ENCODE peak calls at places on chromosome 21, in eight cellular contexts. E, O, G, M, U, S, F and D are unnamed samples.
A peak's percentile ranks its signal among the peaks of the same experiment; 100 is the strongest.

GRCh38 chr21:19029816-19030215 is 626.2 kb upstream of the TMPRSS15 start:
- DNase-seq in E (no peak), O (no peak), G (no peak), M (no peak), U (no peak), S (no peak), F (no peak), D (no peak)

GRCh38 chr21:37574316-37574715 is 207.7 kb downstream of the DYRK1A start:
- DNase-seq in E (no peak), O (no peak), G (no peak), M (no peak), U (no peak), S (no peak), F (no peak), D (no peak)

GRCh38 chr21:42232176-42232825 is 13.4 kb downstream of the ABCG1 start:
- DNase-seq in E (no peak), O (no peak), G (peak; percentile 38), M (no peak), U (no peak), S (no peak), F (no peak), D (no peak)

GRCh38 chr21:29403922-29404538 is 105.3 kb downstream of the BACH1 start:
- DNase-seq in E (no peak), O (no peak), G (no peak), M (no peak), U (no peak), S (no peak), F (no peak), D (no peak)

GRCh38 chr21:26581818-26582217 is 8.7 kb upstream of the CYYR1 start:
- DNase-seq in E (no peak), O (no peak), G (no peak), M (no peak), U (no peak), S (no peak), F (no peak), D (no peak)

GRCh38 chr21:17548262-17548661 is 35.4 kb downstream of the CXADR start:
- DNase-seq in E (no peak), O (no peak), G (no peak), M (no peak), U (no peak), S (no peak), F (no peak), D (no peak)

GRCh38 chr21:34345091-34345871 is 18.5 kb upstream of the KCNE2 start:
- DNase-seq in E (no peak), O (no peak), G (no peak), M (no peak), U (no peak), S (no peak), F (no peak), D (peak; percentile 21)

GRCh38 chr21:39667353-39667891 is 54.7 kb downstream of the B3GALT5 start:
- DNase-seq in E (no peak), O (no peak), G (no peak), M (no peak), U (no peak), S (no peak), F (no peak), D (no peak)

GRCh38 chr21:44052071-44052829 is 40.1 kb downstream of the TRAPPC10 start:
- DNase-seq in E (no peak), O (no peak), G (no peak), M (no peak), U (no peak), S (no peak), F (no peak), D (no peak)

GRCh38 chr21:34078915-34079314 is 5.5 kb downstream of the MRPS6 start:
- DNase-seq in E (no peak), O (no peak), G (peak; percentile 52), M (no peak), U (no peak), S (no peak), F (peak; percentile 32), D (no peak)

GRCh38 chr21:44300262-44300959 is 558 bp downstream of the PFKL start:
- DNase-seq in E (peak; percentile 35), O (peak; percentile 57), G (peak; percentile 88), M (peak; percentile 83), U (peak; percentile 89), S (peak; percentile 97), F (peak; percentile 75), D (peak; percentile 86)

GRCh38 chr21:15090390-15090789 is 25.6 kb upstream of the NRIP1 start:
- DNase-seq in E (no peak), O (no peak), G (no peak), M (no peak), U (no peak), S (no peak), F (no peak), D (no peak)

GRCh38 chr21:41402231-41402630 is 23.8 kb upstream of the MX1 start:
- DNase-seq in E (no peak), O (no peak), G (no peak), M (no peak), U (no peak), S (no peak), F (no peak), D (no peak)

GRCh38 chr21:45488839-45489479 is 53.3 kb downstream of the SLC19A1 start:
- DNase-seq in E (no peak), O (no peak), G (no peak), M (no peak), U (no peak), S (no peak), F (no peak), D (no peak)

GRCh38 chr21:36932417-36932816 is 34.1 kb downstream of the HLCS start:
- DNase-seq in E (no peak), O (no peak), G (no peak), M (no peak), U (no peak), S (no peak), F (no peak), D (no peak)

GRCh38 chr21:46227811-46228344 is 696 bp downstream of the LSS start:
- DNase-seq in E (no peak), O (no peak), G (peak; percentile 30), M (no peak), U (no peak), S (no peak), F (no peak), D (peak; percentile 48)

GRCh38 chr21:29096619-29097018 is 23.2 kb upstream of the CCT8 start:
- DNase-seq in E (no peak), O (no peak), G (no peak), M (no peak), U (no peak), S (no peak), F (no peak), D (no peak)

GRCh38 chr21:45853703-45854342 is 127.7 kb upstream of the COL6A1 start:
- DNase-seq in E (no peak), O (no peak), G (no peak), M (no peak), U (no peak), S (no peak), F (no peak), D (no peak)

GRCh38 chr21:32371913-32372314 is 20.9 kb downstream of the URB1 start:
- DNase-seq in E (no peak), O (no peak), G (no peak), M (no peak), U (no peak), S (no peak), F (no peak), D (peak; percentile 88)

GRCh38 chr21:38167345-38167744 is 89.4 kb upstream of the KCNJ15 start:
- DNase-seq in E (no peak), O (no peak), G (no peak), M (no peak), U (no peak), S (no peak), F (no peak), D (no peak)

GRCh38 chr21:36976882-36977651 is 10.6 kb upstream of the HLCS start:
- DNase-seq in E (peak; percentile 17), O (peak; percentile 53), G (no peak), M (no peak), U (peak; percentile 79), S (peak; percentile 61), F (peak; percentile 55), D (peak; percentile 87)